ENCODE peak calls at places on chromosomes 1 and 21, in nine cellular contexts. Q is germinal center, L is brain microvascular endothelial cell, N is C1 segment of cervical spinal cord, M is LNCaP clone FGC, A is foreskin keratinocyte, C is KBM-7, R is tibial nerve, E is non-pigmented ciliary epithelial cell. U is an unnamed sample.

GRCh38 chr1:208533746-208534603 is 289.8 kb upstream of the PLXNA2 start:
- DNase-seq in Q (no peak), L (no peak), N (no peak), M (no peak), A (no peak), C (no peak), R (no peak), E (no peak), U (no peak)

GRCh38 chr1:107056426-107057196 is at the start of gene PRMT6:
- DNase-seq in Q (peak), L (peak), N (peak), M (peak), A (peak), C (peak), R (peak), E (peak), U (peak)

GRCh38 chr1:107019166-107019565 is 37.3 kb upstream of the PRMT6 start:
- DNase-seq in Q (no peak), L (no peak), N (no peak), M (no peak), A (no peak), C (no peak), R (no peak), E (no peak), U (no peak)

GRCh38 chr1:220426989-220427388 is 100.9 kb upstream of the MARK1 start:
- DNase-seq in Q (no peak), L (no peak), N (no peak), M (peak), A (peak), C (no peak), R (no peak), E (no peak), U (peak)

GRCh38 chr1:33128781-33129180 is 47.8 kb downstream of the AZIN2 start:
- DNase-seq in Q (no peak), L (no peak), N (no peak), M (no peak), A (no peak), C (no peak), R (no peak), E (no peak), U (no peak)

GRCh38 chr1:3188150-3188971 is 119.4 kb downstream of the PRDM16 start:
- DNase-seq in Q (no peak), L (no peak), N (no peak), M (no peak), A (no peak), C (no peak), R (no peak), E (no peak), U (no peak)

GRCh38 chr1:200626853-200627534 is 6.4 kb upstream of the KIF14 start:
- DNase-seq in Q (no peak), L (no peak), N (no peak), M (no peak), A (no peak), C (no peak), R (no peak), E (no peak), U (no peak)

GRCh38 chr1:100866041-100866900 is 28.4 kb downstream of the EXTL2 start:
- DNase-seq in Q (peak), L (peak), N (no peak), M (no peak), A (no peak), C (peak), R (no peak), E (no peak), U (peak)

GRCh38 chr1:237786066-237786719 is 104.5 kb downstream of the ZP4 start:
- DNase-seq in Q (no peak), L (no peak), N (no peak), M (no peak), A (no peak), C (no peak), R (no peak), E (no peak), U (no peak)

GRCh38 chr21:44051462-44051941 is 39.4 kb downstream of the TRAPPC10 start:
- DNase-seq in Q (no peak), L (peak), N (peak), M (no peak), A (no peak), C (no peak), R (no peak), E (no peak), U (no peak)

GRCh38 chr1:10429868-10430215 is 391 bp upstream of the CENPS start:
- DNase-seq in Q (no peak), L (no peak), N (no peak), M (no peak), A (no peak), C (no peak), R (no peak), E (no peak), U (no peak)

GRCh38 chr21:38965241-38965640 is 159.5 kb downstream of the ETS2 start:
- DNase-seq in Q (no peak), L (peak), N (no peak), M (no peak), A (no peak), C (no peak), R (no peak), E (no peak), U (no peak)

GRCh38 chr1:110523011-110523410 is 4.0 kb upstream of the KCNA10 start:
- DNase-seq in Q (no peak), L (no peak), N (no peak), M (no peak), A (no peak), C (no peak), R (no peak), E (no peak), U (no peak)

GRCh38 chr1:53807916-53808315 is 30.2 kb downstream of the NDC1 start:
- DNase-seq in Q (no peak), L (no peak), N (no peak), M (no peak), A (no peak), C (no peak), R (no peak), E (peak), U (no peak)

GRCh38 chr1:10939654-10940450 is 72.6 kb upstream of the TARDBP start:
- DNase-seq in Q (no peak), L (no peak), N (no peak), M (no peak), A (no peak), C (peak), R (no peak), E (no peak), U (no peak)

GRCh38 chr1:226708967-226709396 is 30.1 kb downstream of the ITPKB start:
- DNase-seq in Q (no peak), L (no peak), N (no peak), M (no peak), A (no peak), C (no peak), R (no peak), E (no peak), U (no peak)

GRCh38 chr1:24567792-24568388 is 12.0 kb downstream of the NCMAP start:
- DNase-seq in Q (no peak), L (no peak), N (no peak), M (peak), A (no peak), C (no peak), R (no peak), E (no peak), U (peak)

GRCh38 chr1:183227963-183228649 is 42.0 kb downstream of the LAMC2 start:
- DNase-seq in Q (peak), L (peak), N (no peak), M (no peak), A (no peak), C (peak), R (no peak), E (no peak), U (no peak)

GRCh38 chr1:195744256-195744655 is 864.0 kb downstream of the KCNT2 start:
- DNase-seq in Q (no peak), L (no peak), N (no peak), M (no peak), A (no peak), C (no peak), R (no peak), E (no peak), U (no peak)

GRCh38 chr1:150161747-150162581 is 12.2 kb downstream of the PLEKHO1 start:
- DNase-seq in Q (peak), L (no peak), N (no peak), M (no peak), A (no peak), C (no peak), R (no peak), E (no peak), U (peak)

GRCh38 chr1:185155600-185156320 is 993 bp downstream of the TRMT1L start:
- DNase-seq in Q (peak), L (peak), N (no peak), M (no peak), A (no peak), C (peak), R (no peak), E (no peak), U (peak)

GRCh38 chr1:178938959-178939317 is 68.1 kb upstream of the ANGPTL1 start:
- DNase-seq in Q (no peak), L (no peak), N (no peak), M (no peak), A (no peak), C (no peak), R (peak), E (no peak), U (no peak)

GRCh38 chr1:227886993-227887696 is 60.6 kb downstream of the WNT9A start:
- DNase-seq in Q (peak), L (peak), N (no peak), M (no peak), A (no peak), C (no peak), R (peak), E (no peak), U (no peak)

GRCh38 chr1:92478393-92478792 is 8.3 kb downstream of the GFI1 start:
- DNase-seq in Q (no peak), L (no peak), N (no peak), M (no peak), A (no peak), C (peak), R (no peak), E (no peak), U (peak)

GRCh38 chr1:226400519-226401406 is 7.1 kb downstream of the PARP1 start:
- DNase-seq in Q (no peak), L (no peak), N (no peak), M (peak), A (no peak), C (no peak), R (no peak), E (no peak), U (no peak)

GRCh38 chr1:149848811-149849210 is 50.6 kb upstream of the BOLA1 start:
- DNase-seq in Q (no peak), L (no peak), N (no peak), M (no peak), A (no peak), C (no peak), R (no peak), E (no peak), U (no peak)

GRCh38 chr1:90074555-90075315 is 79.8 kb downstream of the ZNF326 start:
- DNase-seq in Q (no peak), L (no peak), N (no peak), M (no peak), A (no peak), C (no peak), R (no peak), E (no peak), U (no peak)

GRCh38 chr1:114618606-114619005 is 37.2 kb upstream of the BCAS2 start:
- DNase-seq in Q (no peak), L (no peak), N (no peak), M (no peak), A (peak), C (no peak), R (no peak), E (no peak), U (peak)

GRCh38 chr21:37072239-37072987 is 458 bp downstream of the PIGP start:
- DNase-seq in Q (peak), L (peak), N (no peak), M (no peak), A (peak), C (no peak), R (peak), E (no peak), U (peak)

GRCh38 chr21:45505416-45506021 is 36.7 kb downstream of the SLC19A1 start:
- DNase-seq in Q (no peak), L (no peak), N (no peak), M (peak), A (no peak), C (no peak), R (no peak), E (no peak), U (no peak)

GRCh38 chr1:50974618-50974935 is 4.5 kb downstream of the CDKN2C start:
- DNase-seq in Q (no peak), L (no peak), N (no peak), M (no peak), A (no peak), C (peak), R (no peak), E (no peak), U (no peak)

GRCh38 chr1:109750241-109750882 is 9.5 kb upstream of the GSTM3 start:
- DNase-seq in Q (no peak), L (no peak), N (no peak), M (no peak), A (no peak), C (no peak), R (no peak), E (no peak), U (no peak)

GRCh38 chr1:77031101-77031662 is 163.9 kb downstream of the ST6GALNAC5 start:
- DNase-seq in Q (no peak), L (peak), N (no peak), M (peak), A (peak), C (no peak), R (no peak), E (peak), U (peak)

GRCh38 chr1:205356424-205357151 is at the start of gene KLHDC8A:
- DNase-seq in Q (no peak), L (no peak), N (no peak), M (no peak), A (no peak), C (no peak), R (no peak), E (no peak), U (no peak)

GRCh38 chr1:166843769-166844596 is 4.7 kb downstream of the POGK start:
- DNase-seq in Q (no peak), L (no peak), N (peak), M (no peak), A (no peak), C (no peak), R (no peak), E (no peak), U (no peak)

U was measured in mammary epithelial cell.